ENCODE peak calls at places on chromosomes 11 and 22, in seven cellular contexts. K is stomach, Y is sigmoid colon, G is H1, P is HL-60, R is suprapubic skin, V is K562. U is an unnamed sample.

GRCh38 chr11:12229450-12230229 is 119.2 kb downstream of the MICAL2 start:
- DNase-seq in G (no peak), V (no peak), R (peak), P (no peak), K (peak), Y (no peak), U (peak)

GRCh38 chr11:32870676-32871075 is 21.9 kb upstream of the QSER1 start:
- DNase-seq in Y (no peak), K (no peak), V (peak), P (peak), R (no peak), G (no peak), U (no peak)

GRCh38 chr11:1225386-1226225 is 2.7 kb downstream of the MUC5B start:
- DNase-seq in Y (peak), K (no peak), P (no peak), R (peak), G (no peak), V (no peak), U (peak)

GRCh38 chr11:19410032-19410431 is 169.3 kb upstream of the E2F8 start:
- DNase-seq in V (no peak), R (no peak), P (no peak), K (no peak), Y (no peak), G (no peak), U (no peak)

GRCh38 chr11:126949066-126949945 is 51.3 kb downstream of the KIRREL3 start:
- DNase-seq in K (no peak), Y (no peak), R (no peak), G (no peak), P (no peak), V (no peak), U (no peak)

GRCh38 chr22:38830026-38830844 is 13.6 kb downstream of the NPTXR start:
- DNase-seq in P (no peak), K (no peak), G (no peak), R (no peak), V (no peak), Y (no peak), U (no peak)

GRCh38 chr11:83574516-83574915 is 288.3 kb upstream of the CCDC90B start:
- DNase-seq in Y (no peak), K (no peak), R (no peak), P (no peak), G (no peak), V (no peak), U (no peak)

GRCh38 chr11:120268686-120269085 is 28.7 kb downstream of the POU2F3 start:
- DNase-seq in K (no peak), V (no peak), Y (no peak), P (no peak), R (no peak), G (no peak), U (no peak)

GRCh38 chr11:130829801-130830562 is 86.3 kb downstream of the SNX19 start:
- DNase-seq in R (peak), V (no peak), P (no peak), G (no peak), K (no peak), Y (peak), U (peak)

GRCh38 chr11:34380696-34381095 is 22.9 kb upstream of the ABTB2 start:
- DNase-seq in R (no peak), Y (no peak), P (no peak), V (no peak), K (no peak), G (no peak), U (no peak)

GRCh38 chr11:10885703-10886363 is 28.0 kb upstream of the ZBED5 start:
- DNase-seq in K (no peak), P (no peak), G (no peak), V (no peak), Y (no peak), R (no peak), U (no peak)

GRCh38 chr11:32088117-32088941 is 2.5 kb upstream of the RCN1 start:
- DNase-seq in K (peak), G (no peak), R (no peak), P (no peak), V (peak), Y (no peak), U (no peak)

GRCh38 chr22:49230194-49230577 is 597.5 kb downstream of the BRD1 start:
- DNase-seq in V (peak), P (no peak), K (no peak), G (no peak), Y (no peak), R (peak), U (no peak)

GRCh38 chr11:73271936-73272679 is at the start of gene P2RY6:
- DNase-seq in Y (peak), P (peak), V (peak), R (no peak), G (no peak), K (peak), U (peak)

GRCh38 chr22:37400719-37401118 is 26.6 kb downstream of the ELFN2 start:
- DNase-seq in P (no peak), K (no peak), R (no peak), Y (no peak), V (no peak), G (no peak), U (no peak)

GRCh38 chr11:91396243-91397133 is 828.1 kb upstream of the FAT3 start:
- DNase-seq in P (no peak), V (no peak), R (no peak), Y (no peak), G (no peak), K (no peak), U (no peak)

GRCh38 chr11:129895126-129896041 is at the start of gene NFRKB:
- DNase-seq in Y (peak), P (peak), R (peak), K (peak), G (peak), V (peak), U (peak)

GRCh38 chr11:63985812-63986155 is 454 bp upstream of the OTUB1 start:
- DNase-seq in G (no peak), V (no peak), K (no peak), Y (no peak), P (peak), R (no peak), U (peak)

GRCh38 chr11:107969219-107969618 is 39.5 kb upstream of the CUL5 start:
- DNase-seq in V (peak), Y (no peak), G (no peak), K (no peak), P (no peak), R (no peak), U (no peak)

GRCh38 chr22:44782286-44782830 is 30.0 kb downstream of the ARHGAP8 start:
- DNase-seq in K (no peak), R (no peak), P (no peak), V (no peak), Y (no peak), G (no peak), U (no peak)

GRCh38 chr11:109309153-109309552 is 112.8 kb upstream of the C11orf87 start:
- DNase-seq in R (no peak), Y (no peak), P (no peak), K (no peak), G (no peak), V (no peak), U (no peak)

GRCh38 chr22:25900880-25901279 is 158.9 kb downstream of the MYO18B start:
- DNase-seq in R (no peak), G (no peak), K (no peak), V (peak), Y (no peak), P (no peak), U (no peak)

GRCh38 chr11:63445720-63446119 is 45.2 kb downstream of the PLAAT5 start:
- DNase-seq in R (no peak), K (no peak), V (no peak), G (no peak), Y (no peak), P (no peak), U (no peak)

GRCh38 chr11:109854696-109855095 is 238.5 kb upstream of the ZC3H12C start:
- DNase-seq in G (no peak), Y (no peak), V (no peak), R (no peak), P (no peak), K (no peak), U (no peak)

GRCh38 chr11:43923327-43924111 is 18.9 kb upstream of the C11orf96 start:
- DNase-seq in K (no peak), R (no peak), V (no peak), P (no peak), G (no peak), Y (peak), U (no peak)

GRCh38 chr11:11960687-11961086 is 47.7 kb downstream of the DKK3 start:
- DNase-seq in Y (no peak), R (no peak), K (no peak), V (no peak), G (no peak), P (no peak), U (no peak)

GRCh38 chr11:68997124-68997994 is 15.7 kb downstream of the MRGPRF start:
- DNase-seq in Y (peak), V (no peak), G (no peak), P (no peak), R (peak), K (no peak), U (peak)

GRCh38 chr11:124762077-124762623 is at the start of gene ESAM:
- DNase-seq in G (no peak), P (no peak), K (peak), Y (no peak), V (peak), R (no peak), U (peak)

GRCh38 chr11:127003260-127003981 is 2.9 kb upstream of the KIRREL3 start:
- DNase-seq in P (no peak), V (peak), R (no peak), Y (no peak), K (no peak), G (no peak), U (no peak)

GRCh38 chr11:61587951-61588695 is 7.2 kb upstream of the SYT7 start:
- DNase-seq in V (peak), R (peak), G (no peak), K (peak), Y (peak), P (peak), U (peak)

GRCh38 chr11:88179966-88180629 is 4.9 kb upstream of the RAB38 start:
- DNase-seq in K (no peak), P (no peak), Y (no peak), V (no peak), R (no peak), G (no peak), U (no peak)

GRCh38 chr11:44366741-44367140 is 56.8 kb upstream of the ALX4 start:
- DNase-seq in G (no peak), K (no peak), Y (no peak), R (no peak), P (no peak), V (no peak), U (no peak)

DNA sequence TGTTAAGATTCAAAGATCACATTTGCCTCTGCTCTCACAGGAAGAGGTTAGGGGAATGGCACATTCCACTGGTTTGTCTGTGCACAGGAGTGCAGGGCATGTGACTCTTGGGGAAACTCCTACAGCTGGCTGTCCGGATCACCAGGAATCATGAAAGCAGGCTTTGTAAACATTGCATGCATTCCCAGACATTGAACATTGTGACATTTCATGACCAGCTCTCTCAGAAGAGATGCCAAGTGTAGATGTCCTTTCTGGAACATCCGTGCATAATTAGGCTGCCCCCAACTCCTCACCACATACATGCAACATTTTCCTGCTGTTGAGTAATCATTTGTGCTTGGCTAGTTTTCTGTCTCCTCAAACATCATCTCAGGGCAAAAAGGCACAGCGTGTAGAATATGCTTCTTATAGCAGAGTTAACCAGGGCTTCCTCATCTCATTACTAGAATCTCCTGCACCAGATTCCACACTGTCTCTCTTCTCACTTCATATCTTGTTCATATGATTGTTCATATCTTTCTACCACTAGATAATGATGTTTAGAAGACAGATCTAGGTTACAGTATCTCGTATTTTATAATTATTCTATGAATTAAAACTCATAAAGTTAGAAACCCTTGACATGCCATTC is 694.7 kb downstream of the NTM start:
- DNase-seq in Y (no peak), K (no peak), G (no peak), V (no peak), R (no peak), P (no peak), U (no peak)
- TF ChIP-seq POLR2AphosphoS5 in Y (no peak), K (no peak), G (no peak), V (no peak), R (no peak), P (no peak), U (no peak)

GRCh38 chr11:47349521-47350095 is 2.9 kb downstream of the MYBPC3 start:
- DNase-seq in R (no peak), P (no peak), V (no peak), G (no peak), Y (no peak), K (no peak), U (no peak)
- H3K27ac ChIP-seq in R (no peak), P (no peak), V (no peak), G (no peak), Y (no peak), K (no peak), U (no peak)

GRCh38 chr11:2305862-2306823 is 4.3 kb downstream of the TSPAN32 start:
- DNase-seq in R (no peak), Y (peak), P (peak), G (no peak), K (peak), V (no peak), U (peak)
- TF ChIP-seq POLR2AphosphoS5 in R (no peak), Y (peak), P (peak), G (no peak), K (peak), V (no peak), U (peak)

GRCh38 chr11:76265771-76266241 is 59.5 kb upstream of the WNT11 start:
- DNase-seq in Y (no peak), K (no peak), R (no peak), V (no peak), P (no peak), G (no peak), U (no peak)
- H3K27ac ChIP-seq in Y (no peak), K (peak), R (peak), V (no peak), P (no peak), G (no peak), U (peak)